ENCODE peak calls at places on chromosomes 1 and 21, in five cellular contexts. One of them, this sample, is unnamed.

GRCh38 chr1:221093903-221094865 is 214.9 kb downstream of the HLX start:
- DNase-seq in CD4-positive, CD25-positive, alpha-beta regulatory T cell: no peak
- DNase-seq in transverse colon: no peak
- DNase-seq in spleen: no peak
- DNase-seq in K562: no peak
- DNase-seq in this sample: no peak

GRCh38 chr1:3184666-3185065 is 115.7 kb downstream of the PRDM16 start:
- DNase-seq in CD4-positive, CD25-positive, alpha-beta regulatory T cell: no peak
- DNase-seq in transverse colon: no peak
- DNase-seq in spleen: no peak
- DNase-seq in K562: no peak
- DNase-seq in this sample: no peak

GRCh38 chr1:93033785-93034184 is 45.3 kb upstream of the MTF2 start:
- DNase-seq in CD4-positive, CD25-positive, alpha-beta regulatory T cell: peak; percentile 63
- DNase-seq in transverse colon: no peak
- DNase-seq in spleen: no peak
- DNase-seq in K562: no peak
- DNase-seq in this sample: no peak

GRCh38 chr1:200234938-200235337 is 174.9 kb downstream of the ZNF281 start:
- DNase-seq in CD4-positive, CD25-positive, alpha-beta regulatory T cell: no peak
- DNase-seq in transverse colon: no peak
- DNase-seq in spleen: no peak
- DNase-seq in K562: no peak
- DNase-seq in this sample: no peak

GRCh38 chr1:203038891-203039608 is 12.8 kb downstream of the PPFIA4 start:
- DNase-seq in CD4-positive, CD25-positive, alpha-beta regulatory T cell: peak; percentile 58
- DNase-seq in transverse colon: peak; percentile 74
- DNase-seq in spleen: peak; percentile 88
- DNase-seq in K562: peak; percentile 82
- DNase-seq in this sample: peak; percentile 76

GRCh38 chr1:211359876-211360275 is 33.2 kb downstream of the TRAF5 start:
- DNase-seq in CD4-positive, CD25-positive, alpha-beta regulatory T cell: no peak
- DNase-seq in transverse colon: no peak
- DNase-seq in spleen: no peak
- DNase-seq in K562: no peak
- DNase-seq in this sample: no peak

GRCh38 chr1:107529511-107530149 is 388.8 kb downstream of the NTNG1 start:
- DNase-seq in CD4-positive, CD25-positive, alpha-beta regulatory T cell: peak; percentile 28
- DNase-seq in transverse colon: peak; percentile 19
- DNase-seq in spleen: no peak
- DNase-seq in K562: peak; percentile 57
- DNase-seq in this sample: no peak

GRCh38 chr21:22575165-22575584 is 1577.0 kb downstream of the NCAM2 start:
- DNase-seq in CD4-positive, CD25-positive, alpha-beta regulatory T cell: no peak
- DNase-seq in transverse colon: no peak
- DNase-seq in spleen: no peak
- DNase-seq in K562: peak; percentile 8
- DNase-seq in this sample: no peak

GRCh38 chr1:179425186-179425585 is 59.4 kb downstream of the AXDND1 start:
- DNase-seq in CD4-positive, CD25-positive, alpha-beta regulatory T cell: no peak
- DNase-seq in transverse colon: no peak
- DNase-seq in spleen: no peak
- DNase-seq in K562: no peak
- DNase-seq in this sample: no peak

GRCh38 chr1:193408782-193409293 is 222.4 kb upstream of the B3GALT2 start:
- DNase-seq in CD4-positive, CD25-positive, alpha-beta regulatory T cell: no peak
- DNase-seq in transverse colon: peak; percentile 40
- DNase-seq in spleen: no peak
- DNase-seq in K562: no peak
- DNase-seq in this sample: peak; percentile 94

GRCh38 chr1:237562247-237562823 is 328.4 kb downstream of the ZP4 start:
- DNase-seq in CD4-positive, CD25-positive, alpha-beta regulatory T cell: peak; percentile 64
- DNase-seq in transverse colon: no peak
- DNase-seq in spleen: no peak
- DNase-seq in K562: peak; percentile 59
- DNase-seq in this sample: no peak

DNA sequence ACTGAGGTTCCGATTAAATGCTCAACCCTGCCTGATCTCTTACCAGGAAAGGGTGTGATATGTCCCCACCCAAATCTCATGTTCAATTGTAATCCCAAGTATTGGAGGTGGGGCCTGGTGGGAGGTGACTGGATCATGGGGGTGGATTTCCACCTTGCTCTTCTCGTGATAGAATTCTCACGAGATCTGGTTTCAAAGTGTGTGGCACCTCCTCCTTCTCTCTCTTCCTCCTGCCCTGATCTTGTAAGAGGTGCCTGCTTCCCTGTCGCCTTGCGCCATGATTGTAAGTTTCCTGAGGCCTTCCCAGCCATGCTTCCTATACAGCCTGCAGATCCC is 34.9 kb downstream of the RSPH1 start:
- DNase-seq in CD4-positive, CD25-positive, alpha-beta regulatory T cell: no peak
- DNase-seq in transverse colon: peak; percentile 43
- DNase-seq in spleen: no peak
- DNase-seq in K562: no peak
- DNase-seq in this sample: no peak
- H3K27ac ChIP-seq in CD4-positive, CD25-positive, alpha-beta regulatory T cell: peak overlapping the region; percentile 75
- H3K27ac ChIP-seq in transverse colon: peak overlapping the region; percentile 87
- H3K27ac ChIP-seq in spleen: no peak overlapping the region
- H3K27ac ChIP-seq in K562: no peak overlapping the region
- H3K27ac ChIP-seq in this sample: no peak overlapping the region

DNA sequence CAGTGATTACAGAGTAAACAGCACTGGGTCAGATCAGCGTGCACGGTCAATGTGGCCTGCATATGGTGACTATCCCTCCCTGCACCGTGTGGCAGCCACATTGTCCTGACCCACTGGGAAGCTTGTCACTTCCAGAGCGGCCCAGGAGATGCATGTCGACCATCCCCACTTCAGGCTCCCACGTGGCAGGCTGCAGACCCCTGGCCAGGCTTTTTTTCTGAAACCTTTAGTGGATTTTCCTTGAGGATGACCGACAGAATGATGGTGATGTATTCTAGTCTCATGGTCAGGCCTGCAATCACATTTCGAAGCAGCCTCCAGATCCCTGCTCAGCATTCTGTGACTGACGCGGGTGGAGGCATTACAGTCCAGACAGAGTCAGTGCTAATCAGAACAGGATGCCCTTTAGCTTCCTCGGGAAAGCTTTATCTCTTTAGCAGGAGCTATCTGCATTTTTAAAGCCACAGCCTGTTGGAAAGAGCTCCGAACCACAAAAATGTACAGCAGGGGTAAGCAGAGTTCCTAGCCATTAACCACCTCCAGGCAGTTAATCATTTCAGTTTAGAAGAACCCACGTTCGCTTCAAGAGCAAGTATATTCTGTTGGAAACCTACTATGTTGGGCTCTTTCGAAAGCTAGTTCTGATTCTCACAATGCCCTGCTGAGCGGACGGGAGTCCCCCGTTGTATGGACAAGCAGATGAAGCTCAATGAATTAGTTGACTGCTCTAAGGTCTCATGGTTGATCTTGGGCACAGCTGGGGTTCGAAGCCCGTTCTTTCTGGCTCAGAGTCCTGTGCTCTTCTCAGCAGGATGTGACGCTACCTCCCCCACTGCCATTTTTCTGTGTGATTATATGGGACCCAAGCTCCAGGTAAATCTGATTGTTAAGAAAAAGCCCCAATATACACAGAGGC is 56.5 kb downstream of the IRF2BP2 start:
- DNase-seq in CD4-positive, CD25-positive, alpha-beta regulatory T cell: no peak
- DNase-seq in transverse colon: no peak
- DNase-seq in spleen: no peak
- DNase-seq in K562: no peak
- DNase-seq in this sample: no peak
- H3K27ac ChIP-seq in CD4-positive, CD25-positive, alpha-beta regulatory T cell: no peak overlapping the region
- H3K27ac ChIP-seq in transverse colon: peak overlapping the region; percentile 62
- H3K27ac ChIP-seq in spleen: no peak overlapping the region
- H3K27ac ChIP-seq in K562: peak overlapping the region; percentile 5
- H3K27ac ChIP-seq in this sample: no peak overlapping the region

GRCh38 chr1:205313681-205314308 is 7.8 kb downstream of the NUAK2 start:
- DNase-seq in CD4-positive, CD25-positive, alpha-beta regulatory T cell: peak; percentile 64
- DNase-seq in transverse colon: peak; percentile 49
- DNase-seq in spleen: peak; percentile 90
- DNase-seq in K562: no peak
- DNase-seq in this sample: peak; percentile 52
- H3K27ac ChIP-seq in CD4-positive, CD25-positive, alpha-beta regulatory T cell: peak overlapping the region; percentile 74
- H3K27ac ChIP-seq in transverse colon: peak overlapping the region; percentile 91
- H3K27ac ChIP-seq in spleen: peak overlapping the region; percentile 81
- H3K27ac ChIP-seq in K562: no peak overlapping the region
- H3K27ac ChIP-seq in this sample: peak overlapping the region; percentile 95

DNA sequence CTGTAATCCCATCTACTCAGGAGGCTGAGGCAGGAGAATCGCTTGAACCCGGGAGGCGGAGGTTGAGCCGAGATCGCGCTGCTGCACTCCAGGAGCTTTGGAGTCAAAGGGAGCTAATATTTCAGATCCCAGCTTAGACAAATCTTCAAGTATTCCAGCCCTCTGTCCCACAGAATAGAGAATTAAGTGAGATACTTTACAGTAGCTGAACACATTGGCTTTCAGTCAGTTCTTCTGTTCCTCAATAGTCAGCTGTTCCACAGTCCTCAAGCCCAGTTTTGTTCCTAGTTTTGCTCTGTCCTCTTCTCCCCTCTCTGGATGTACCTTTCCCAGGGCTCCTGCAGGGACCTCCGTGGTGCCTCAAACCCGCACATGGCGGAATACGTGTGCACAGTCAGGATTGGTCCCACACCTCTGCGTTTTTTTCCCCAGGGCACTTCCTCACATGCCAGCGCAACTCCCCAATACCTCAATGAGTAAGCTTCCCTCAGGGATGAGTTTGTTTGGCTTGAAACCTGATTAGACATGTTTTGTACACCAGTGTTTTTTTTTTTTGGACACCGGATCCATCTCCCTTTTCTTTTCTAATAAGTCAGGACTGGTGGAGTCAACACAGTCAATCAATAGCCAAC is 1.2 kb downstream of the MFN2 start:
- DNase-seq in CD4-positive, CD25-positive, alpha-beta regulatory T cell: no peak
- DNase-seq in transverse colon: no peak
- DNase-seq in spleen: no peak
- DNase-seq in K562: no peak
- DNase-seq in this sample: no peak
- H3K27ac ChIP-seq in CD4-positive, CD25-positive, alpha-beta regulatory T cell: no peak overlapping the region
- H3K27ac ChIP-seq in transverse colon: peak overlapping the region; percentile 96
- H3K27ac ChIP-seq in spleen: no peak overlapping the region
- H3K27ac ChIP-seq in K562: peak overlapping the region; percentile 83
- H3K27ac ChIP-seq in this sample: no peak overlapping the region

GRCh38 chr1:106063510-106063909 is 993.0 kb upstream of the PRMT6 start:
- DNase-seq in CD4-positive, CD25-positive, alpha-beta regulatory T cell: no peak
- DNase-seq in transverse colon: no peak
- DNase-seq in spleen: no peak
- DNase-seq in K562: no peak
- DNase-seq in this sample: no peak
- H3K27ac ChIP-seq in CD4-positive, CD25-positive, alpha-beta regulatory T cell: no peak overlapping the region
- H3K27ac ChIP-seq in transverse colon: no peak overlapping the region
- H3K27ac ChIP-seq in spleen: no peak overlapping the region
- H3K27ac ChIP-seq in K562: no peak overlapping the region
- H3K27ac ChIP-seq in this sample: no peak overlapping the region

GRCh38 chr1:201690528-201690927 is 138.4 kb upstream of the IPO9 start:
- DNase-seq in CD4-positive, CD25-positive, alpha-beta regulatory T cell: no peak
- DNase-seq in transverse colon: no peak
- DNase-seq in spleen: no peak
- DNase-seq in K562: no peak
- DNase-seq in this sample: no peak

GRCh38 chr1:201686709-201687455 is 142.1 kb upstream of the IPO9 start:
- DNase-seq in CD4-positive, CD25-positive, alpha-beta regulatory T cell: no peak
- DNase-seq in transverse colon: peak; percentile 51
- DNase-seq in spleen: no peak
- DNase-seq in K562: no peak
- DNase-seq in this sample: no peak

GRCh38 chr1:201691716-201692115 is 137.2 kb upstream of the IPO9 start:
- DNase-seq in CD4-positive, CD25-positive, alpha-beta regulatory T cell: no peak
- DNase-seq in transverse colon: no peak
- DNase-seq in spleen: no peak
- DNase-seq in K562: no peak
- DNase-seq in this sample: no peak

GRCh38 chr1:201692307-201693018 is 136.5 kb upstream of the IPO9 start:
- DNase-seq in CD4-positive, CD25-positive, alpha-beta regulatory T cell: no peak
- DNase-seq in transverse colon: no peak
- DNase-seq in spleen: no peak
- DNase-seq in K562: no peak
- DNase-seq in this sample: no peak

GRCh38 chr1:201689647-201690046 is 139.3 kb upstream of the IPO9 start:
- DNase-seq in CD4-positive, CD25-positive, alpha-beta regulatory T cell: no peak
- DNase-seq in transverse colon: no peak
- DNase-seq in spleen: no peak
- DNase-seq in K562: no peak
- DNase-seq in this sample: no peak
- H3K27ac ChIP-seq in CD4-positive, CD25-positive, alpha-beta regulatory T cell: no peak overlapping the region
- H3K27ac ChIP-seq in transverse colon: no peak overlapping the region
- H3K27ac ChIP-seq in spleen: no peak overlapping the region
- H3K27ac ChIP-seq in K562: no peak overlapping the region
- H3K27ac ChIP-seq in this sample: no peak overlapping the region

GRCh38 chr1:8870118-8870517 is 8.4 kb downstream of the ENO1 start:
- DNase-seq in CD4-positive, CD25-positive, alpha-beta regulatory T cell: no peak
- DNase-seq in transverse colon: no peak
- DNase-seq in spleen: no peak
- DNase-seq in K562: no peak
- DNase-seq in this sample: no peak
- H3K27ac ChIP-seq in CD4-positive, CD25-positive, alpha-beta regulatory T cell: no peak overlapping the region
- H3K27ac ChIP-seq in transverse colon: no peak overlapping the region
- H3K27ac ChIP-seq in spleen: no peak overlapping the region
- H3K27ac ChIP-seq in K562: no peak overlapping the region
- H3K27ac ChIP-seq in this sample: no peak overlapping the region

DNA sequence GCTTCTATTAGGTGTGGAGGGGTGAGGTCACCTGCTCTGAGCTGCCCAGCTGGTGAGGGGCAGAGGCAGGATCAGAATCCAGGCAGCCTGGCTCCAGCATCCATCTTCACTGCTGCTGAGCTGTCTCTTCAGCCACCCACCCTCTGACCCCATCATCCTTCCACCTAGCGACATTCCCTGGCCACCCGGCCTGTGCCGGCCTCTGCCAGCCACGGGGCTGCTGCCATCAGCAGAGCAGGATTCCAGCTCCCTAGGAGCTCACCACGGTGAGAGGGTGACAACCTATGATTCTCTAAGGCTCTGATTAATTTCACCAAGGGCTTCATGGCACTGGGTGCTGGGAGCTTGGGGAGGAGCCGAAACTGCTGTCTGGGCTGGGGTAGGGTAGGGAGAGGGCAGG is 32.1 kb downstream of the ALPL start:
- DNase-seq in CD4-positive, CD25-positive, alpha-beta regulatory T cell: no peak
- DNase-seq in transverse colon: no peak
- DNase-seq in spleen: no peak
- DNase-seq in K562: no peak
- DNase-seq in this sample: no peak
- H3K27ac ChIP-seq in CD4-positive, CD25-positive, alpha-beta regulatory T cell: no peak overlapping the region
- H3K27ac ChIP-seq in transverse colon: no peak overlapping the region
- H3K27ac ChIP-seq in spleen: no peak overlapping the region
- H3K27ac ChIP-seq in K562: no peak overlapping the region
- H3K27ac ChIP-seq in this sample: no peak overlapping the region

This sample was measured in body of pancreas.